ENCODE peak calls at places on chromosomes 6 and 20, in four cellular contexts. One of them, this sample, is unnamed.

GRCh38 chr20:45347936-45348809 is at the start of gene SDC4:
- DNase-seq in activated CD4-positive, alpha-beta T cell treated with anti-CD3 and anti-CD28 coated beads, Interleukin-2, amount 10 ng/mL, durations not matched to agents 7 days and 5 days: peak; percentile 58
- DNase-seq in AG09309: no peak
- DNase-seq in ascending aorta: peak; percentile 85
- DNase-seq in this sample: no peak

GRCh38 chr6:85672050-85672449 is 29.4 kb upstream of the SYNCRIP start:
- DNase-seq in activated CD4-positive, alpha-beta T cell treated with anti-CD3 and anti-CD28 coated beads, Interleukin-2, amount 10 ng/mL, durations not matched to agents 7 days and 5 days: no peak
- DNase-seq in ascending aorta: no peak
- DNase-seq in AG09309: no peak
- DNase-seq in this sample: no peak

GRCh38 chr6:167906899-167907298 is 80.2 kb downstream of the AFDN start:
- DNase-seq in ascending aorta: no peak
- DNase-seq in activated CD4-positive, alpha-beta T cell treated with anti-CD3 and anti-CD28 coated beads, Interleukin-2, amount 10 ng/mL, durations not matched to agents 7 days and 5 days: no peak
- DNase-seq in AG09309: no peak
- DNase-seq in this sample: no peak

GRCh38 chr6:143027058-143027457 is 33.6 kb upstream of the AIG1 start:
- DNase-seq in AG09309: no peak
- DNase-seq in ascending aorta: no peak
- DNase-seq in activated CD4-positive, alpha-beta T cell treated with anti-CD3 and anti-CD28 coated beads, Interleukin-2, amount 10 ng/mL, durations not matched to agents 7 days and 5 days: peak; percentile 48
- DNase-seq in this sample: peak; percentile 53

GRCh38 chr6:81693212-81693611 is 59.3 kb downstream of the TENT5A start:
- DNase-seq in AG09309: no peak
- DNase-seq in ascending aorta: no peak
- DNase-seq in activated CD4-positive, alpha-beta T cell treated with anti-CD3 and anti-CD28 coated beads, Interleukin-2, amount 10 ng/mL, durations not matched to agents 7 days and 5 days: no peak
- DNase-seq in this sample: no peak

GRCh38 chr6:85620308-85620707 is 22.4 kb downstream of the SYNCRIP start:
- DNase-seq in ascending aorta: no peak
- DNase-seq in activated CD4-positive, alpha-beta T cell treated with anti-CD3 and anti-CD28 coated beads, Interleukin-2, amount 10 ng/mL, durations not matched to agents 7 days and 5 days: no peak
- DNase-seq in AG09309: no peak
- DNase-seq in this sample: no peak

GRCh38 chr6:56246941-56247653 is at the start of gene COL21A1:
- DNase-seq in activated CD4-positive, alpha-beta T cell treated with anti-CD3 and anti-CD28 coated beads, Interleukin-2, amount 10 ng/mL, durations not matched to agents 7 days and 5 days: no peak
- DNase-seq in AG09309: no peak
- DNase-seq in ascending aorta: peak; percentile 90
- DNase-seq in this sample: no peak

GRCh38 chr20:43375586-43375985 is 82.1 kb upstream of the SRSF6 start:
- DNase-seq in activated CD4-positive, alpha-beta T cell treated with anti-CD3 and anti-CD28 coated beads, Interleukin-2, amount 10 ng/mL, durations not matched to agents 7 days and 5 days: no peak
- DNase-seq in AG09309: no peak
- DNase-seq in ascending aorta: no peak
- DNase-seq in this sample: no peak

GRCh38 chr6:116682334-116682712 is 1.3 kb downstream of the KPNA5 start:
- DNase-seq in ascending aorta: no peak
- DNase-seq in activated CD4-positive, alpha-beta T cell treated with anti-CD3 and anti-CD28 coated beads, Interleukin-2, amount 10 ng/mL, durations not matched to agents 7 days and 5 days: peak; percentile 58
- DNase-seq in AG09309: no peak
- DNase-seq in this sample: peak; percentile 63

GRCh38 chr6:91081452-91082067 is 494.7 kb upstream of the MAP3K7 start:
- DNase-seq in AG09309: peak; percentile 16
- DNase-seq in activated CD4-positive, alpha-beta T cell treated with anti-CD3 and anti-CD28 coated beads, Interleukin-2, amount 10 ng/mL, durations not matched to agents 7 days and 5 days: peak; percentile 12
- DNase-seq in ascending aorta: no peak
- DNase-seq in this sample: no peak

GRCh38 chr20:821083-822065 is 12.1 kb upstream of the FAM110A start:
- DNase-seq in activated CD4-positive, alpha-beta T cell treated with anti-CD3 and anti-CD28 coated beads, Interleukin-2, amount 10 ng/mL, durations not matched to agents 7 days and 5 days: no peak
- DNase-seq in AG09309: no peak
- DNase-seq in ascending aorta: peak; percentile 19
- DNase-seq in this sample: no peak

GRCh38 chr20:63577317-63577894 is 3.4 kb upstream of the HELZ2 start:
- DNase-seq in activated CD4-positive, alpha-beta T cell treated with anti-CD3 and anti-CD28 coated beads, Interleukin-2, amount 10 ng/mL, durations not matched to agents 7 days and 5 days: no peak
- DNase-seq in AG09309: no peak
- DNase-seq in ascending aorta: no peak
- DNase-seq in this sample: no peak

GRCh38 chr6:48290595-48290994 is 179.6 kb upstream of the PTCHD4 start:
- DNase-seq in activated CD4-positive, alpha-beta T cell treated with anti-CD3 and anti-CD28 coated beads, Interleukin-2, amount 10 ng/mL, durations not matched to agents 7 days and 5 days: no peak
- DNase-seq in ascending aorta: no peak
- DNase-seq in AG09309: no peak
- DNase-seq in this sample: no peak

GRCh38 chr6:36131517-36132220 is 1.4 kb downstream of the MAPK13 start:
- DNase-seq in AG09309: peak; percentile 13
- DNase-seq in activated CD4-positive, alpha-beta T cell treated with anti-CD3 and anti-CD28 coated beads, Interleukin-2, amount 10 ng/mL, durations not matched to agents 7 days and 5 days: peak; percentile 63
- DNase-seq in ascending aorta: peak; percentile 69
- DNase-seq in this sample: no peak

GRCh38 chr6:131281471-131282270 is 146.4 kb downstream of the AKAP7 start:
- DNase-seq in activated CD4-positive, alpha-beta T cell treated with anti-CD3 and anti-CD28 coated beads, Interleukin-2, amount 10 ng/mL, durations not matched to agents 7 days and 5 days: peak; percentile 82
- DNase-seq in AG09309: no peak
- DNase-seq in ascending aorta: peak; percentile 65
- DNase-seq in this sample: peak; percentile 79

GRCh38 chr6:35497571-35498406 is 910 bp upstream of the TEAD3 start:
- DNase-seq in ascending aorta: peak; percentile 86
- DNase-seq in AG09309: peak; percentile 24
- DNase-seq in activated CD4-positive, alpha-beta T cell treated with anti-CD3 and anti-CD28 coated beads, Interleukin-2, amount 10 ng/mL, durations not matched to agents 7 days and 5 days: peak; percentile 43
- DNase-seq in this sample: peak; percentile 64

GRCh38 chr6:56526860-56527544 is 115.7 kb downstream of the DST start:
- DNase-seq in activated CD4-positive, alpha-beta T cell treated with anti-CD3 and anti-CD28 coated beads, Interleukin-2, amount 10 ng/mL, durations not matched to agents 7 days and 5 days: no peak
- DNase-seq in ascending aorta: no peak
- DNase-seq in AG09309: no peak
- DNase-seq in this sample: no peak

GRCh38 chr6:12761376-12762115 is 45.0 kb downstream of the PHACTR1 start:
- DNase-seq in AG09309: peak; percentile 87
- DNase-seq in activated CD4-positive, alpha-beta T cell treated with anti-CD3 and anti-CD28 coated beads, Interleukin-2, amount 10 ng/mL, durations not matched to agents 7 days and 5 days: no peak
- DNase-seq in ascending aorta: no peak
- DNase-seq in this sample: no peak

GRCh38 chr6:44268095-44268628 is 2.1 kb upstream of the TMEM151B start:
- DNase-seq in activated CD4-positive, alpha-beta T cell treated with anti-CD3 and anti-CD28 coated beads, Interleukin-2, amount 10 ng/mL, durations not matched to agents 7 days and 5 days: peak; percentile 62
- DNase-seq in AG09309: no peak
- DNase-seq in ascending aorta: no peak
- DNase-seq in this sample: peak; percentile 67

GRCh38 chr6:29964904-29965872 is 22.9 kb downstream of the HLA-A start:
- DNase-seq in AG09309: peak; percentile 59
- DNase-seq in ascending aorta: peak; percentile 90
- DNase-seq in activated CD4-positive, alpha-beta T cell treated with anti-CD3 and anti-CD28 coated beads, Interleukin-2, amount 10 ng/mL, durations not matched to agents 7 days and 5 days: peak; percentile 89
- DNase-seq in this sample: peak; percentile 94

GRCh38 chr20:25538838-25539665 is 46.3 kb downstream of the NINL start:
- DNase-seq in AG09309: no peak
- DNase-seq in ascending aorta: no peak
- DNase-seq in activated CD4-positive, alpha-beta T cell treated with anti-CD3 and anti-CD28 coated beads, Interleukin-2, amount 10 ng/mL, durations not matched to agents 7 days and 5 days: no peak
- DNase-seq in this sample: no peak

GRCh38 chr6:47075168-47075567 is 33.0 kb upstream of the ADGRF1 start:
- DNase-seq in activated CD4-positive, alpha-beta T cell treated with anti-CD3 and anti-CD28 coated beads, Interleukin-2, amount 10 ng/mL, durations not matched to agents 7 days and 5 days: no peak
- DNase-seq in ascending aorta: no peak
- DNase-seq in AG09309: no peak
- DNase-seq in this sample: no peak

GRCh38 chr20:9066196-9066595 is 2.7 kb upstream of the PLCB4 start:
- DNase-seq in AG09309: no peak
- DNase-seq in activated CD4-positive, alpha-beta T cell treated with anti-CD3 and anti-CD28 coated beads, Interleukin-2, amount 10 ng/mL, durations not matched to agents 7 days and 5 days: no peak
- DNase-seq in ascending aorta: no peak
- DNase-seq in this sample: no peak

GRCh38 chr6:126824226-126824625 is 294.2 kb upstream of the RSPO3 start:
- DNase-seq in AG09309: no peak
- DNase-seq in activated CD4-positive, alpha-beta T cell treated with anti-CD3 and anti-CD28 coated beads, Interleukin-2, amount 10 ng/mL, durations not matched to agents 7 days and 5 days: no peak
- DNase-seq in ascending aorta: no peak
- DNase-seq in this sample: no peak

GRCh38 chr6:1110164-1110563 is 201.7 kb upstream of the FOXQ1 start:
- DNase-seq in AG09309: no peak
- DNase-seq in activated CD4-positive, alpha-beta T cell treated with anti-CD3 and anti-CD28 coated beads, Interleukin-2, amount 10 ng/mL, durations not matched to agents 7 days and 5 days: no peak
- DNase-seq in ascending aorta: no peak
- DNase-seq in this sample: no peak

GRCh38 chr20:2658414-2659354 is 5.3 kb downstream of the IDH3B start:
- DNase-seq in ascending aorta: no peak
- DNase-seq in activated CD4-positive, alpha-beta T cell treated with anti-CD3 and anti-CD28 coated beads, Interleukin-2, amount 10 ng/mL, durations not matched to agents 7 days and 5 days: no peak
- DNase-seq in AG09309: no peak
- DNase-seq in this sample: peak; percentile 59

GRCh38 chr20:44745560-44746366 is at the start of gene KCNK15:
- DNase-seq in AG09309: no peak
- DNase-seq in activated CD4-positive, alpha-beta T cell treated with anti-CD3 and anti-CD28 coated beads, Interleukin-2, amount 10 ng/mL, durations not matched to agents 7 days and 5 days: peak; percentile 15
- DNase-seq in ascending aorta: peak; percentile 86
- DNase-seq in this sample: no peak